ENCODE peak calls at places on chromosomes 16 and 17, in four cellular contexts. K is skeletal muscle cell; H is stimulated activated naive B cell treated with anti-CD40 and anti-IgM and Interleukin-4, amounts not matched to agents 10 μg/mL and 1 μg/mL and 100 μg/mL, for 72 hours; P is HEK293T. T is an unnamed sample.

GRCh38 chr17:81515530-81516041 is 3.0 kb upstream of the ACTG1 start:
- DNase-seq in K (no peak), H (no peak), P (no peak), T (no peak)

GRCh38 chr16:57377080-57377841 is 5.0 kb downstream of the CX3CL1 start:
- DNase-seq in H (peak), K (no peak), P (no peak), T (no peak)

GRCh38 chr17:65060855-65061254 is 4.3 kb upstream of the GNA13 start:
- DNase-seq in P (no peak), K (no peak), H (no peak), T (no peak)

GRCh38 chr16:49552273-49552928 is 178.8 kb downstream of the C16orf78 start:
- DNase-seq in P (no peak), K (no peak), H (no peak), T (no peak)

GRCh38 chr16:71626018-71626857 is at the start of gene MARVELD3:
- DNase-seq in P (no peak), H (no peak), K (no peak), T (no peak)

GRCh38 chr17:1227917-1228751 is 42.1 kb upstream of the BHLHA9 start:
- DNase-seq in K (no peak), H (peak), P (no peak), T (no peak)

GRCh38 chr17:65783845-65784334 is 222.4 kb upstream of the AXIN2 start:
- DNase-seq in H (no peak), P (no peak), K (peak), T (peak)

GRCh38 chr16:73052441-73053030 is 4.6 kb upstream of the ZFHX3 start:
- DNase-seq in K (no peak), P (no peak), H (no peak), T (no peak)

GRCh38 chr17:74868908-74869255 is 3.9 kb downstream of the FDXR start:
- DNase-seq in K (no peak), H (no peak), P (no peak), T (no peak)

GRCh38 chr17:44688675-44689491 is 693 bp downstream of the CCDC43 start:
- DNase-seq in H (peak), P (no peak), K (no peak), T (no peak)

GRCh38 chr16:89396156-89396555 is 94.2 kb downstream of the ANKRD11 start:
- DNase-seq in P (no peak), K (no peak), H (no peak), T (no peak)

GRCh38 chr17:80663783-80664206 is 119.2 kb downstream of the RPTOR start:
- DNase-seq in P (no peak), K (peak), H (no peak), T (no peak)

GRCh38 chr16:59997706-59998105 is 1263.6 kb upstream of the GOT2 start:
- DNase-seq in H (no peak), P (no peak), K (no peak), T (no peak)

GRCh38 chr16:85461814-85462404 is 151.2 kb upstream of the GSE1 start:
- DNase-seq in H (no peak), P (peak), K (no peak), T (peak)

GRCh38 chr17:9484789-9485188 is 90.8 kb downstream of the STX8 start:
- DNase-seq in P (no peak), H (no peak), K (no peak), T (no peak)

GRCh38 chr17:79912552-79913330 is 73.5 kb upstream of the CBX4 start:
- DNase-seq in K (no peak), P (no peak), H (no peak), T (no peak)

GRCh38 chr17:81558115-81558468 is 5.9 kb upstream of the FAAP100 start:
- DNase-seq in P (no peak), H (no peak), K (no peak), T (no peak)

GRCh38 chr17:56786989-56787482 is 46.7 kb downstream of the C17orf67 start:
- DNase-seq in K (peak), P (no peak), H (peak), T (peak)

GRCh38 chr17:30831257-30831656 is 509 bp upstream of the ATAD5 start:
- DNase-seq in H (no peak), K (no peak), P (peak), T (no peak)

GRCh38 chr17:45936610-45937009 is 42.3 kb downstream of the MAPT start:
- DNase-seq in P (no peak), K (no peak), H (no peak), T (no peak)

GRCh38 chr17:58401287-58401686 is 16.0 kb downstream of the RNF43 start:
- DNase-seq in H (no peak), P (no peak), K (no peak), T (no peak)

GRCh38 chr17:73151888-73152633 is 12.7 kb upstream of the SSTR2 start:
- DNase-seq in P (no peak), K (no peak), H (peak), T (no peak)

GRCh38 chr17:76081295-76082210 is 2.6 kb downstream of the ZACN start:
- DNase-seq in H (no peak), K (no peak), P (no peak), T (no peak)

GRCh38 chr17:26818736-26819135 is 475.2 kb upstream of the WSB1 start:
- DNase-seq in K (no peak), H (no peak), P (no peak), T (no peak)

GRCh38 chr17:28675980-28676379 is 14.0 kb downstream of the SUPT6H start:
- DNase-seq in P (no peak), H (no peak), K (no peak), T (no peak)

GRCh38 chr17:76535788-76536510 is 1.6 kb downstream of the CYGB start:
- DNase-seq in H (no peak), K (no peak), P (no peak), T (no peak)

GRCh38 chr16:81527477-81528178 is 83.0 kb downstream of the CMIP start:
- DNase-seq in H (no peak), K (no peak), P (no peak), T (no peak)

GRCh38 chr17:37493249-37494027 is 3.7 kb downstream of the DUSP14 start:
- DNase-seq in K (peak), P (no peak), H (no peak), T (peak)

GRCh38 chr17:30549864-30550511 is 72.8 kb downstream of the GOSR1 start:
- DNase-seq in H (no peak), P (no peak), K (no peak), T (no peak)

GRCh38 chr17:58373923-58374322 is 21.9 kb upstream of the SUPT4H1 start:
- DNase-seq in H (no peak), K (no peak), P (no peak), T (no peak)

GRCh38 chr17:57235124-57235523 is 21.2 kb upstream of the MSI2 start:
- DNase-seq in P (no peak), K (no peak), H (no peak), T (no peak)

GRCh38 chr17:76523084-76524037 is 14.1 kb downstream of the CYGB start:
- DNase-seq in H (peak), P (peak), K (no peak), T (no peak)

GRCh38 chr17:69672924-69673323 is 258.4 kb downstream of the MAP2K6 start:
- DNase-seq in P (no peak), H (no peak), K (peak), T (peak)

GRCh38 chr16:76650579-76650978 is 373.4 kb downstream of the CNTNAP4 start:
- DNase-seq in H (no peak), P (no peak), K (no peak), T (no peak)

GRCh38 chr17:41397003-41397665 is at the start of gene KRT31:
- DNase-seq in P (no peak), K (no peak), H (no peak), T (no peak)

GRCh38 chr16:16118337-16118736 is 105.0 kb downstream of the ABCC6 start:
- DNase-seq in P (no peak), K (no peak), H (no peak), T (no peak)

GRCh38 chr16:68473358-68474064 is 25.2 kb upstream of the SMPD3 start:
- DNase-seq in K (no peak), H (no peak), P (no peak), T (no peak)

GRCh38 chr16:2763173-2763572 is 10.7 kb downstream of the SRRM2 start:
- DNase-seq in H (no peak), K (no peak), P (no peak), T (no peak)

GRCh38 chr16:66878067-66878466 is 2.2 kb upstream of the PDP2 start:
- DNase-seq in K (no peak), P (no peak), H (peak), T (no peak)

GRCh38 chr17:82592751-82593589 is 55.3 kb downstream of the WDR45B start:
- DNase-seq in P (no peak), K (peak), H (peak), T (peak)

T was measured in non-pigmented ciliary epithelial cell.